ENCODE peak calls at places on chromosomes 16 and 17, in seven cellular contexts. One of them, this sample, is unnamed.

GRCh38 chr17:4764612-4765011 is 7.1 kb upstream of the TM4SF5 start:
- DNase-seq in A549: no peak
- DNase-seq in cardiac fibroblast: no peak
- DNase-seq in heart left ventricle: no peak
- DNase-seq in sigmoid colon: no peak
- DNase-seq in AG04450: no peak
- DNase-seq in fibroblast of lung: no peak
- DNase-seq in this sample: no peak

GRCh38 chr16:66036775-66037715 is 329.4 kb upstream of the CDH5 start:
- DNase-seq in cardiac fibroblast: no peak
- DNase-seq in AG04450: no peak
- DNase-seq in heart left ventricle: no peak
- DNase-seq in sigmoid colon: no peak
- DNase-seq in fibroblast of lung: peak
- DNase-seq in A549: no peak
- DNase-seq in this sample: peak

GRCh38 chr16:58027341-58028167 is 2.0 kb downstream of the MMP15 start:
- DNase-seq in A549: peak
- DNase-seq in cardiac fibroblast: peak
- DNase-seq in heart left ventricle: peak
- DNase-seq in AG04450: no peak
- DNase-seq in sigmoid colon: no peak
- DNase-seq in fibroblast of lung: peak
- DNase-seq in this sample: no peak

GRCh38 chr16:75202069-75202590 is 4.8 kb downstream of the CTRB2 start:
- DNase-seq in sigmoid colon: no peak
- DNase-seq in heart left ventricle: no peak
- DNase-seq in fibroblast of lung: no peak
- DNase-seq in cardiac fibroblast: no peak
- DNase-seq in A549: no peak
- DNase-seq in AG04450: no peak
- DNase-seq in this sample: no peak

GRCh38 chr16:1825864-1826690 is 548 bp downstream of the HAGH start:
- DNase-seq in heart left ventricle: peak
- DNase-seq in A549: no peak
- DNase-seq in fibroblast of lung: peak
- DNase-seq in AG04450: peak
- DNase-seq in sigmoid colon: no peak
- DNase-seq in cardiac fibroblast: no peak
- DNase-seq in this sample: no peak

GRCh38 chr16:57578521-57579360 is 36.3 kb downstream of the ADGRG5 start:
- DNase-seq in sigmoid colon: no peak
- DNase-seq in heart left ventricle: no peak
- DNase-seq in A549: no peak
- DNase-seq in AG04450: no peak
- DNase-seq in fibroblast of lung: no peak
- DNase-seq in cardiac fibroblast: no peak
- DNase-seq in this sample: no peak

GRCh38 chr16:61391835-61392234 is 644.4 kb downstream of the CDH8 start:
- DNase-seq in cardiac fibroblast: no peak
- DNase-seq in heart left ventricle: no peak
- DNase-seq in AG04450: no peak
- DNase-seq in sigmoid colon: no peak
- DNase-seq in fibroblast of lung: no peak
- DNase-seq in A549: no peak
- DNase-seq in this sample: no peak

GRCh38 chr17:68435876-68436842 is 21.1 kb downstream of the WIPI1 start:
- DNase-seq in heart left ventricle: peak
- DNase-seq in AG04450: peak
- DNase-seq in cardiac fibroblast: peak
- DNase-seq in sigmoid colon: peak
- DNase-seq in fibroblast of lung: peak
- DNase-seq in A549: peak
- DNase-seq in this sample: peak

GRCh38 chr16:17561056-17561455 is 90.3 kb upstream of the XYLT1 start:
- DNase-seq in AG04450: no peak
- DNase-seq in cardiac fibroblast: no peak
- DNase-seq in fibroblast of lung: no peak
- DNase-seq in sigmoid colon: no peak
- DNase-seq in A549: no peak
- DNase-seq in heart left ventricle: no peak
- DNase-seq in this sample: no peak

GRCh38 chr16:85607331-85607765 is 5.8 kb upstream of the GSE1 start:
- DNase-seq in A549: no peak
- DNase-seq in fibroblast of lung: no peak
- DNase-seq in AG04450: no peak
- DNase-seq in heart left ventricle: no peak
- DNase-seq in cardiac fibroblast: no peak
- DNase-seq in sigmoid colon: no peak
- DNase-seq in this sample: no peak

GRCh38 chr16:2926660-2927646 is 15.2 kb downstream of the FLYWCH1 start:
- DNase-seq in sigmoid colon: peak
- DNase-seq in AG04450: peak
- DNase-seq in heart left ventricle: peak
- DNase-seq in fibroblast of lung: peak
- DNase-seq in A549: peak
- DNase-seq in cardiac fibroblast: peak
- DNase-seq in this sample: peak

GRCh38 chr17:37255434-37255833 is 120.4 kb upstream of the C17orf78 start:
- DNase-seq in cardiac fibroblast: no peak
- DNase-seq in heart left ventricle: no peak
- DNase-seq in sigmoid colon: no peak
- DNase-seq in fibroblast of lung: no peak
- DNase-seq in A549: no peak
- DNase-seq in AG04450: no peak
- DNase-seq in this sample: no peak
- TF ChIP-seq CTCF in cardiac fibroblast: no peak
- TF ChIP-seq CTCF in heart left ventricle: no peak
- TF ChIP-seq CTCF in sigmoid colon: no peak
- TF ChIP-seq CTCF in fibroblast of lung: no peak
- TF ChIP-seq CTCF in A549: no peak
- TF ChIP-seq CTCF in AG04450: no peak
- TF ChIP-seq CTCF in this sample: no peak

GRCh38 chr16:30797670-30798309 is 10.8 kb upstream of the ZNF629 start:
- DNase-seq in cardiac fibroblast: no peak
- DNase-seq in sigmoid colon: no peak
- DNase-seq in fibroblast of lung: no peak
- DNase-seq in AG04450: no peak
- DNase-seq in heart left ventricle: no peak
- DNase-seq in A549: peak
- DNase-seq in this sample: no peak
- TF ChIP-seq CTCF in cardiac fibroblast: no peak
- TF ChIP-seq CTCF in sigmoid colon: no peak
- TF ChIP-seq CTCF in fibroblast of lung: no peak
- TF ChIP-seq CTCF in AG04450: peak
- TF ChIP-seq CTCF in heart left ventricle: no peak
- TF ChIP-seq CTCF in A549: no peak
- TF ChIP-seq CTCF in this sample: peak

DNA sequence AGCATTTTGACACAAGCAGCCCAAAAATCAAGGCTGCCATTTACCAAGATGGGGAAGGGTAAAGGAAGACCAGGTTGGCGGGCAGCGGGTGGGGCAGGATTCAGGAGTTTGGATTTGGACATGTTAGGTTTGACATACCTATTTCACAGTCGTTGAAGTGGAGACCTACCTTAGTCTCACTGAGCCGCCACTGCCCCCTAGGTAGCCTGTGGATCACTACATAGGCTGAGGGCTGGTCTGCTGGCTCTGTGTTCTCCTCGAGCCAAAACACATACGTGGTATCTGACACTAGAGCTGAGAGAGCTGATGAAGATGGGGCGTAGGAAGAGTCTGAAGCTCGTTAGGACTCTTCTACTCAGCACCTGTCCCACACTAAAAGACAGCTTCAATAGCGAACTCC is 115.1 kb downstream of the HIC1 start:
- DNase-seq in heart left ventricle: no peak
- DNase-seq in AG04450: no peak
- DNase-seq in A549: peak
- DNase-seq in fibroblast of lung: no peak
- DNase-seq in sigmoid colon: peak
- DNase-seq in cardiac fibroblast: no peak
- DNase-seq in this sample: no peak
- TF ChIP-seq CTCF in heart left ventricle: no peak
- TF ChIP-seq CTCF in AG04450: peak
- TF ChIP-seq CTCF in A549: peak
- TF ChIP-seq CTCF in fibroblast of lung: no peak
- TF ChIP-seq CTCF in sigmoid colon: no peak
- TF ChIP-seq CTCF in cardiac fibroblast: no peak
- TF ChIP-seq CTCF in this sample: no peak

GRCh38 chr17:64051153-64051552 is 30.7 kb upstream of the ICAM2 start:
- DNase-seq in cardiac fibroblast: no peak
- DNase-seq in sigmoid colon: peak
- DNase-seq in heart left ventricle: no peak
- DNase-seq in AG04450: no peak
- DNase-seq in fibroblast of lung: no peak
- DNase-seq in A549: no peak
- DNase-seq in this sample: no peak
- TF ChIP-seq CTCF in cardiac fibroblast: no peak
- TF ChIP-seq CTCF in sigmoid colon: no peak
- TF ChIP-seq CTCF in heart left ventricle: no peak
- TF ChIP-seq CTCF in AG04450: no peak
- TF ChIP-seq CTCF in fibroblast of lung: no peak
- TF ChIP-seq CTCF in A549: no peak
- TF ChIP-seq CTCF in this sample: no peak

This sample was measured in fibroblast of the aortic adventitia.